ENCODE peak calls at places on chromosomes 6 and 20, in four cellular contexts. T is NCI-H1417 treated with DMSO at 0.1 percent for 48 hours, E is neural crest cell, B is Peyer's patch. R is an unnamed sample.

GRCh38 chr6:5634525-5634924 is 372.2 kb downstream of the NRN1 start:
- DNase-seq in T (no peak), E (no peak), B (no peak), R (no peak)

GRCh38 chr6:45436544-45437440 is 59.1 kb upstream of the SUPT3H start:
- DNase-seq in T (no peak), E (no peak), B (no peak), R (peak)

GRCh38 chr20:24583169-24583792 is 113.9 kb downstream of the SYNDIG1 start:
- DNase-seq in T (no peak), E (no peak), B (no peak), R (no peak)

GRCh38 chr6:41492261-41492891 is 53.8 kb upstream of the FOXP4 start:
- DNase-seq in T (no peak), E (no peak), B (no peak), R (no peak)

GRCh38 chr6:87068804-87069203 is 26.1 kb downstream of the CGA start:
- DNase-seq in T (no peak), E (no peak), B (no peak), R (no peak)

GRCh38 chr6:135521431-135521830 is 23.9 kb upstream of the AHI1 start:
- DNase-seq in T (no peak), E (no peak), B (no peak), R (no peak)

GRCh38 chr6:84093405-84094049 is 60.0 kb downstream of the MRAP2 start:
- DNase-seq in T (no peak), E (no peak), B (no peak), R (peak)

GRCh38 chr20:61629361-61630239 is 377.5 kb downstream of the CDH4 start:
- DNase-seq in T (no peak), E (no peak), B (no peak), R (no peak)

GRCh38 chr6:110449545-110449903 is 26.9 kb downstream of the SLC22A16 start:
- DNase-seq in T (no peak), E (no peak), B (no peak), R (no peak)

GRCh38 chr20:50144362-50144761 is 9.2 kb downstream of the PEDS1 start:
- DNase-seq in T (no peak), E (no peak), B (no peak), R (no peak)

GRCh38 chr20:12702312-12702711 is 306.5 kb upstream of the SPTLC3 start:
- DNase-seq in T (no peak), E (no peak), B (no peak), R (no peak)

GRCh38 chr20:21134883-21135493 is 9.1 kb downstream of the KIZ start:
- DNase-seq in T (no peak), E (no peak), B (no peak), R (no peak)

GRCh38 chr6:45605971-45606370 is 228.2 kb upstream of the SUPT3H start:
- DNase-seq in T (no peak), E (no peak), B (no peak), R (no peak)

GRCh38 chr6:95670011-95670463 is 92.7 kb downstream of the MANEA start:
- DNase-seq in T (no peak), E (no peak), B (no peak), R (no peak)

GRCh38 chr20:54545959-54546358 is 70.6 kb downstream of the DOK5 start:
- DNase-seq in T (no peak), E (no peak), B (no peak), R (no peak)

GRCh38 chr6:147930743-147931142 is 411.9 kb upstream of the SASH1 start:
- DNase-seq in T (no peak), E (no peak), B (no peak), R (no peak)

GRCh38 chr6:13242590-13242989 is 85.7 kb downstream of the TBC1D7 start:
- DNase-seq in T (no peak), E (no peak), B (no peak), R (no peak)

GRCh38 chr20:42274977-42275376 is 656.8 kb upstream of the CHD6 start:
- DNase-seq in T (no peak), E (no peak), B (no peak), R (no peak)

GRCh38 chr6:14792118-14792955 is 453.5 kb upstream of the JARID2 start:
- DNase-seq in T (no peak), E (no peak), B (no peak), R (no peak)

GRCh38 chr6:13307508-13307995 is 20.8 kb downstream of the TBC1D7 start:
- DNase-seq in T (no peak), E (no peak), B (no peak), R (no peak)

GRCh38 chr20:58669287-58670006 is 18.4 kb downstream of the STX16 start:
- DNase-seq in T (no peak), E (no peak), B (no peak), R (no peak)

GRCh38 chr20:32356935-32357868 is 929 bp upstream of the ASXL1 start:
- DNase-seq in T (no peak), E (no peak), B (no peak), R (no peak)

GRCh38 chr6:156989159-156989806 is 212.1 kb downstream of the ARID1B start:
- DNase-seq in T (no peak), E (no peak), B (no peak), R (no peak)